ENCODE peak calls at places on chromosome 13, in nine cellular contexts. R is activated T-helper 1 cell treated with Interleukin-2 at 50 U/mL for 16 hours; K is GOT3; B is activated gamma-delta T cell; L is stimulated activated CD4-positive, alpha-beta T cell treated with anti-CD3 and anti-CD28 coated beads, Interleukin-12 subunit alpha, Interleukin-12 subunit beta, amount 100 ng/mL, for 4 hours; M is dorsolateral prefrontal cortex; S is Caco-2; A is heart right ventricle; P is NCI-H82. I is an unnamed sample.

GRCh38 chr13:34833562-34834182 is 108.4 kb upstream of the NBEA start:
- DNase-seq in P (peak), L (no peak), M (no peak), B (no peak), A (no peak), S (no peak), K (no peak), R (no peak), I (no peak)

GRCh38 chr13:107767119-107767518 is 448.2 kb downstream of the LIG4 start:
- DNase-seq in P (peak), R (no peak), M (no peak), A (no peak), S (no peak), L (no peak), K (no peak), B (no peak), I (peak)

GRCh38 chr13:28001837-28002473 is 13.5 kb upstream of the URAD start:
- DNase-seq in M (no peak), R (no peak), K (no peak), S (no peak), A (no peak), P (peak), B (no peak), L (no peak), I (no peak)

GRCh38 chr13:114002771-114003321 is 29.0 kb upstream of the C13orf46 start:
- DNase-seq in A (no peak), M (no peak), R (no peak), S (no peak), K (no peak), P (no peak), B (no peak), L (no peak), I (no peak)

GRCh38 chr13:20416223-20416622 is 109.4 kb downstream of the CRYL1 start:
- DNase-seq in S (no peak), A (no peak), L (no peak), P (no peak), M (no peak), K (no peak), R (no peak), B (no peak), I (no peak)

GRCh38 chr13:109719962-109720646 is 66.3 kb downstream of the IRS2 start:
- DNase-seq in M (no peak), R (no peak), L (no peak), P (no peak), S (no peak), K (no peak), A (no peak), B (no peak), I (no peak)

GRCh38 chr13:100789025-100789424 is 114.4 kb upstream of the TMTC4 start:
- DNase-seq in P (no peak), A (no peak), L (no peak), R (no peak), M (no peak), K (no peak), S (no peak), B (no peak), I (no peak)

GRCh38 chr13:78241278-78241919 is 322.8 kb upstream of the EDNRB start:
- DNase-seq in P (peak), B (no peak), S (peak), R (no peak), L (peak), A (peak), K (no peak), M (no peak), I (peak)

GRCh38 chr13:97286317-97287046 is 64.3 kb downstream of the MBNL2 start:
- DNase-seq in B (no peak), P (no peak), K (no peak), R (no peak), M (no peak), L (no peak), S (no peak), A (no peak), I (no peak)

GRCh38 chr13:113121183-113121927 is 1.2 kb upstream of the F10 start:
- DNase-seq in M (no peak), A (no peak), R (no peak), P (no peak), K (no peak), L (no peak), S (no peak), B (no peak), I (no peak)

GRCh38 chr13:113489549-113490495 is 689 bp downstream of the DCUN1D2 start:
- DNase-seq in M (peak), A (no peak), R (no peak), S (no peak), B (no peak), L (peak), K (no peak), P (peak), I (peak)

GRCh38 chr13:111177803-111178389 is 62.8 kb downstream of the ARHGEF7 start:
- DNase-seq in K (no peak), L (no peak), R (no peak), A (no peak), P (no peak), B (no peak), S (no peak), M (no peak), I (no peak)

GRCh38 chr13:111637365-111637764 is 316.9 kb downstream of the TEX29 start:
- DNase-seq in M (no peak), B (no peak), P (no peak), R (no peak), L (no peak), S (no peak), K (no peak), A (no peak), I (no peak)

GRCh38 chr13:44904982-44905381 is 84.3 kb downstream of the NUFIP1 start:
- DNase-seq in L (no peak), A (peak), K (peak), M (peak), P (no peak), R (no peak), S (no peak), B (no peak), I (no peak)

GRCh38 chr13:112752711-112753541 is 63.1 kb downstream of the ATP11A start:
- DNase-seq in S (no peak), K (no peak), A (no peak), L (no peak), R (peak), M (peak), B (no peak), P (no peak), I (no peak)

GRCh38 chr13:50481936-50482335 is 361.6 kb downstream of the DLEU7 start:
- DNase-seq in A (no peak), R (no peak), S (no peak), K (no peak), L (no peak), B (no peak), P (no peak), M (no peak), I (no peak)

GRCh38 chr13:111967572-111968201 is 99.3 kb upstream of the SOX1 start:
- DNase-seq in S (no peak), A (no peak), R (no peak), L (no peak), K (no peak), B (no peak), M (peak), P (no peak), I (no peak)

GRCh38 chr13:112783135-112783945 is 93.5 kb downstream of the ATP11A start:
- DNase-seq in S (no peak), K (no peak), M (no peak), A (no peak), R (no peak), L (no peak), B (no peak), P (no peak), I (no peak)

GRCh38 chr13:75480691-75481175 is 1.2 kb downstream of the TBC1D4 start:
- DNase-seq in S (peak), B (no peak), K (no peak), A (peak), P (peak), R (no peak), M (peak), L (peak), I (peak)

GRCh38 chr13:48232420-48233096 is 448 bp upstream of the ITM2B start:
- DNase-seq in M (no peak), K (no peak), B (no peak), R (no peak), S (peak), P (no peak), L (no peak), A (no peak), I (no peak)

GRCh38 chr13:55464222-55464621 is 1676.5 kb upstream of the PRR20A start:
- DNase-seq in A (no peak), M (no peak), B (no peak), R (no peak), S (no peak), L (no peak), K (no peak), P (no peak), I (no peak)

GRCh38 chr13:65789815-65790214 is 1440.3 kb downstream of the PCDH9 start:
- DNase-seq in B (no peak), K (no peak), M (no peak), R (no peak), L (no peak), A (no peak), P (no peak), S (no peak), I (no peak)

GRCh38 chr13:42814868-42815267 is 33.5 kb downstream of the FAM216B start:
- DNase-seq in M (no peak), B (no peak), R (no peak), L (no peak), K (no peak), S (no peak), A (no peak), P (no peak), I (no peak)

GRCh38 chr13:72144625-72145024 is 277.6 kb upstream of the DACH1 start:
- DNase-seq in M (no peak), K (no peak), S (no peak), L (no peak), R (no peak), A (no peak), B (no peak), P (no peak), I (no peak)

GRCh38 chr13:61413572-61413971 is 2.1 kb downstream of the PCDH20 start:
- DNase-seq in P (peak), K (no peak), R (no peak), L (no peak), M (no peak), A (no peak), S (no peak), B (no peak), I (no peak)